ENCODE peak calls at places on chromosomes 11 and 22, in five cellular contexts. P is lower leg skin, M is right cardiac atrium, N is T-cell, I is dorsolateral prefrontal cortex. V is an unnamed sample.

GRCh38 chr11:1919428-1920127 is at the start of gene TNNT3:
- DNase-seq in M (no peak), N (no peak), I (no peak), P (no peak), V (no peak)

GRCh38 chr22:46533434-46533833 is 4.0 kb downstream of the CELSR1 start:
- DNase-seq in P (no peak), N (no peak), M (peak), I (no peak), V (no peak)

GRCh38 chr11:35142481-35143207 is 3.7 kb downstream of the CD44 start:
- DNase-seq in N (no peak), P (no peak), M (no peak), I (no peak), V (no peak)

GRCh38 chr11:17513853-17514252 is 30.4 kb downstream of the USH1C start:
- DNase-seq in P (no peak), N (no peak), M (no peak), I (no peak), V (no peak)

GRCh38 chr11:75406338-75406777 is 7.0 kb downstream of the RPS3 start:
- DNase-seq in P (no peak), N (no peak), I (no peak), M (no peak), V (no peak)

GRCh38 chr11:48012051-48012391 is 31.7 kb downstream of the PTPRJ start:
- DNase-seq in P (no peak), N (peak), I (no peak), M (no peak), V (peak)

GRCh38 chr11:2671748-2672147 is 28.0 kb downstream of the KCNQ1OT1 start:
- DNase-seq in N (no peak), M (no peak), P (no peak), I (no peak), V (no peak)

GRCh38 chr11:90698238-90698637 is 475.4 kb upstream of the CHORDC1 start:
- DNase-seq in I (no peak), N (no peak), P (no peak), M (no peak), V (no peak)

GRCh38 chr11:12686246-12687060 is 12.2 kb downstream of the TEAD1 start:
- DNase-seq in P (no peak), N (no peak), I (no peak), M (no peak), V (no peak)

GRCh38 chr11:12170984-12171383 is 60.6 kb downstream of the MICAL2 start:
- DNase-seq in M (peak), I (no peak), P (no peak), N (no peak), V (no peak)

GRCh38 chr11:128837627-128838026 is 29.5 kb downstream of the KCNJ1 start:
- DNase-seq in N (no peak), I (no peak), P (no peak), M (peak), V (no peak)

GRCh38 chr11:61733120-61733978 is 19.1 kb upstream of the MYRF start:
- DNase-seq in N (peak), I (peak), P (peak), M (peak), V (peak)

GRCh38 chr11:47189100-47189834 is 3.0 kb upstream of the PACSIN3 start:
- DNase-seq in M (no peak), I (no peak), N (no peak), P (no peak), V (no peak)

V was measured in T-helper 9 cell.